ENCODE peak calls at places on chromosome 3, in seven cellular contexts. One of them, this sample, is unnamed.

GRCh38 chr3:171183042-171183441 is 156.5 kb upstream of the SLC2A2 start:
- DNase-seq in GM23338: no peak
- DNase-seq in ovary: no peak
- DNase-seq in bronchial epithelial cell: no peak
- DNase-seq in AG09319: no peak
- DNase-seq in foreskin fibroblast: no peak
- DNase-seq in IMR-90: peak; percentile 37
- DNase-seq in this sample: no peak

GRCh38 chr3:87350367-87351199 is 74.2 kb upstream of the POU1F1 start:
- DNase-seq in GM23338: peak; percentile 72
- DNase-seq in ovary: no peak
- DNase-seq in bronchial epithelial cell: peak; percentile 59
- DNase-seq in AG09319: no peak
- DNase-seq in foreskin fibroblast: peak; percentile 28
- DNase-seq in IMR-90: peak; percentile 47
- DNase-seq in this sample: no peak

GRCh38 chr3:144900366-144900765 is 928.7 kb downstream of the DIPK2A start:
- DNase-seq in GM23338: no peak
- DNase-seq in ovary: no peak
- DNase-seq in bronchial epithelial cell: no peak
- DNase-seq in AG09319: no peak
- DNase-seq in foreskin fibroblast: peak; percentile 19
- DNase-seq in IMR-90: no peak
- DNase-seq in this sample: no peak

GRCh38 chr3:134378818-134379217 is 4.6 kb upstream of the AMOTL2 start:
- DNase-seq in GM23338: no peak
- DNase-seq in ovary: no peak
- DNase-seq in bronchial epithelial cell: peak; percentile 71
- DNase-seq in AG09319: no peak
- DNase-seq in foreskin fibroblast: no peak
- DNase-seq in IMR-90: peak; percentile 52
- DNase-seq in this sample: no peak

GRCh38 chr3:190044142-190044541 is 76.6 kb downstream of the P3H2 start:
- DNase-seq in GM23338: no peak
- DNase-seq in ovary: no peak
- DNase-seq in bronchial epithelial cell: no peak
- DNase-seq in AG09319: no peak
- DNase-seq in foreskin fibroblast: peak; percentile 56
- DNase-seq in IMR-90: peak; percentile 74
- DNase-seq in this sample: no peak

GRCh38 chr3:18012933-18013332 is 270.5 kb upstream of the TBC1D5 start:
- DNase-seq in GM23338: no peak
- DNase-seq in ovary: no peak
- DNase-seq in bronchial epithelial cell: no peak
- DNase-seq in AG09319: no peak
- DNase-seq in foreskin fibroblast: no peak
- DNase-seq in IMR-90: no peak
- DNase-seq in this sample: no peak

GRCh38 chr3:133535971-133536634 is 37.4 kb upstream of the CDV3 start:
- DNase-seq in GM23338: no peak
- DNase-seq in ovary: no peak
- DNase-seq in bronchial epithelial cell: peak; percentile 94
- DNase-seq in AG09319: peak; percentile 77
- DNase-seq in foreskin fibroblast: peak; percentile 91
- DNase-seq in IMR-90: peak; percentile 98
- DNase-seq in this sample: no peak

GRCh38 chr3:72652395-72652794 is 195.8 kb downstream of the SHQ1 start:
- DNase-seq in GM23338: no peak
- DNase-seq in ovary: no peak
- DNase-seq in bronchial epithelial cell: peak; percentile 70
- DNase-seq in AG09319: no peak
- DNase-seq in foreskin fibroblast: no peak
- DNase-seq in IMR-90: no peak
- DNase-seq in this sample: no peak

GRCh38 chr3:3216401-3216800 is 36.9 kb upstream of the CRBN start:
- DNase-seq in GM23338: no peak
- DNase-seq in ovary: no peak
- DNase-seq in bronchial epithelial cell: no peak
- DNase-seq in AG09319: no peak
- DNase-seq in foreskin fibroblast: no peak
- DNase-seq in IMR-90: no peak
- DNase-seq in this sample: no peak

GRCh38 chr3:63400259-63400860 is 122.3 kb downstream of the SYNPR start:
- DNase-seq in GM23338: no peak
- DNase-seq in ovary: no peak
- DNase-seq in bronchial epithelial cell: peak; percentile 25
- DNase-seq in AG09319: no peak
- DNase-seq in foreskin fibroblast: peak; percentile 2
- DNase-seq in IMR-90: no peak
- DNase-seq in this sample: no peak

GRCh38 chr3:141743305-141743704 is 5.2 kb downstream of the RNF7 start:
- DNase-seq in GM23338: no peak
- DNase-seq in ovary: no peak
- DNase-seq in bronchial epithelial cell: no peak
- DNase-seq in AG09319: no peak
- DNase-seq in foreskin fibroblast: no peak
- DNase-seq in IMR-90: no peak
- DNase-seq in this sample: no peak

GRCh38 chr3:17553080-17553479 is 189.4 kb downstream of the TBC1D5 start:
- DNase-seq in GM23338: no peak
- DNase-seq in ovary: no peak
- DNase-seq in bronchial epithelial cell: no peak
- DNase-seq in AG09319: no peak
- DNase-seq in foreskin fibroblast: no peak
- DNase-seq in IMR-90: no peak
- DNase-seq in this sample: no peak

GRCh38 chr3:32155117-32155516 is 48.7 kb downstream of the GPD1L start:
- DNase-seq in GM23338: no peak
- DNase-seq in ovary: no peak
- DNase-seq in bronchial epithelial cell: peak; percentile 74
- DNase-seq in AG09319: no peak
- DNase-seq in foreskin fibroblast: no peak
- DNase-seq in IMR-90: no peak
- DNase-seq in this sample: no peak

GRCh38 chr3:10357592-10358308 is 36.8 kb upstream of the SEC13 start:
- DNase-seq in GM23338: no peak
- DNase-seq in ovary: no peak
- DNase-seq in bronchial epithelial cell: peak; percentile 79
- DNase-seq in AG09319: peak; percentile 55
- DNase-seq in foreskin fibroblast: peak; percentile 92
- DNase-seq in IMR-90: peak; percentile 95
- DNase-seq in this sample: no peak

GRCh38 chr3:98903099-98903498 is 1.6 kb upstream of the DCBLD2 start:
- DNase-seq in GM23338: no peak
- DNase-seq in ovary: no peak
- DNase-seq in bronchial epithelial cell: no peak
- DNase-seq in AG09319: no peak
- DNase-seq in foreskin fibroblast: no peak
- DNase-seq in IMR-90: no peak
- DNase-seq in this sample: no peak

GRCh38 chr3:111820651-111821050 is 38.4 kb upstream of the PHLDB2 start:
- DNase-seq in GM23338: no peak
- DNase-seq in ovary: no peak
- DNase-seq in bronchial epithelial cell: no peak
- DNase-seq in AG09319: no peak
- DNase-seq in foreskin fibroblast: no peak
- DNase-seq in IMR-90: no peak
- DNase-seq in this sample: no peak
- TF ChIP-seq CTCF in GM23338: no peak
- TF ChIP-seq CTCF in ovary: no peak
- TF ChIP-seq CTCF in bronchial epithelial cell: no peak
- TF ChIP-seq CTCF in AG09319: no peak
- TF ChIP-seq CTCF in foreskin fibroblast: no peak
- TF ChIP-seq CTCF in IMR-90: no peak
- TF ChIP-seq CTCF in this sample: no peak

GRCh38 chr3:174023445-174023844 is 625.9 kb downstream of the NLGN1 start:
- DNase-seq in GM23338: no peak
- DNase-seq in ovary: no peak
- DNase-seq in bronchial epithelial cell: no peak
- DNase-seq in AG09319: no peak
- DNase-seq in foreskin fibroblast: peak; percentile 4
- DNase-seq in IMR-90: peak; percentile 21
- DNase-seq in this sample: no peak

DNA sequence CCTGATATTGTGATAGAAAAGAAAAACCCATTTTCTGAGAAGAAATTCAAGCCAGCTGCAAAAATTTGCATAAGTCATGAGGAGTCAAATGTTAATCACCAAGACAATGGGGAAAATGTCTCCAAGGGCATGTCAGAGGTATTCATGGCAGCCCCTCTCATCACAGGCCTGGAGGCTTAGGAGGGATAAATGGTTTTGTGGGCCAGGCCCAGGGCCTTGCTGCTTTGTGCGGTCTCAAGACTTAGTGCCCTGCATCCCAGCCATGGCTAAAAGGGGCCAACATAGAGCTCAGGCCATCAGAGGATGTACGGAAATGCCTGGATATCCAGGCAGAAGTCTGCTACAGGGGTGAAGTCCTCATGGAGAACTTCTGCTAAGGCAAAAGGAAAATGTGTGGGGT is 631.1 kb downstream of the NLGN1 start:
- DNase-seq in GM23338: no peak
- DNase-seq in ovary: no peak
- DNase-seq in bronchial epithelial cell: no peak
- DNase-seq in AG09319: no peak
- DNase-seq in foreskin fibroblast: no peak
- DNase-seq in IMR-90: no peak
- DNase-seq in this sample: no peak
- TF ChIP-seq CTCF in GM23338: no peak
- TF ChIP-seq CTCF in ovary: no peak
- TF ChIP-seq CTCF in bronchial epithelial cell: no peak
- TF ChIP-seq CTCF in AG09319: no peak
- TF ChIP-seq CTCF in foreskin fibroblast: no peak
- TF ChIP-seq CTCF in IMR-90: no peak
- TF ChIP-seq CTCF in this sample: no peak

DNA sequence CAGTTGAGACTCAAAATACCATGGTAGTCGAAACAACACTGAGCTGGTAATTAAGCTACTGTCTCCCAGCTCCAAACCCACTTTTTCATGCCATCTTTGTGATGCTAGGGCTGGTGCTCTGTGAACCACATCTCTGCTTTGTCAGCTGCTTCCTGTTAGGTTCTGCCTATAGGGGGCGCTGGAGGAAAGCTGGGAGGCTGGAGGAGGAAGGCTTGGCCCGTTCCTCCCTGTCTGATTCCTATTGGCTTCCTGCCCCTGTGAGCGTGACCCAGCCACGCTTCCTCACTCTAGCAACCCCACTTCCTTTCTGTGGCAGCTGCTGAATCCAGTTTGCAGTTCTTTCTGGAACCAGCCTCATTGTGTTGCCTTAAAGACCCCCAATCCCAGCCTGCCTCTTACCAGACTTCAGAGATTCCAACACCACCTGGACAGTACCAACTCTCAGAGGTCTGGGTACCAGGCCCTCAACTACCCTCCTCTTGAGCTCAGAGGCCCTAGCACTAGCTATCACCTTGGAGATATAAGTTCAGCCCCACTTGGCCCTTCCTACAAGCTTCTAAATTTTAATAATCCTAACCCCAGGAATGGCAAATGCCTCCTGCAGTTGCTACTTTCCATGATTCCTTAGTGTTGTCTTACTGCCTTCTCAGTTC is 120.9 kb downstream of the ERC2 start:
- DNase-seq in GM23338: peak; percentile 96
- DNase-seq in ovary: no peak
- DNase-seq in bronchial epithelial cell: peak; percentile 33
- DNase-seq in AG09319: no peak
- DNase-seq in foreskin fibroblast: no peak
- DNase-seq in IMR-90: no peak
- DNase-seq in this sample: peak; percentile 10
- TF ChIP-seq CTCF in GM23338: peak; percentile 95
- TF ChIP-seq CTCF in ovary: no peak
- TF ChIP-seq CTCF in bronchial epithelial cell: peak; percentile 72
- TF ChIP-seq CTCF in AG09319: peak; percentile 14
- TF ChIP-seq CTCF in foreskin fibroblast: peak; percentile 5
- TF ChIP-seq CTCF in IMR-90: no peak
- TF ChIP-seq CTCF in this sample: peak; percentile 49

DNA sequence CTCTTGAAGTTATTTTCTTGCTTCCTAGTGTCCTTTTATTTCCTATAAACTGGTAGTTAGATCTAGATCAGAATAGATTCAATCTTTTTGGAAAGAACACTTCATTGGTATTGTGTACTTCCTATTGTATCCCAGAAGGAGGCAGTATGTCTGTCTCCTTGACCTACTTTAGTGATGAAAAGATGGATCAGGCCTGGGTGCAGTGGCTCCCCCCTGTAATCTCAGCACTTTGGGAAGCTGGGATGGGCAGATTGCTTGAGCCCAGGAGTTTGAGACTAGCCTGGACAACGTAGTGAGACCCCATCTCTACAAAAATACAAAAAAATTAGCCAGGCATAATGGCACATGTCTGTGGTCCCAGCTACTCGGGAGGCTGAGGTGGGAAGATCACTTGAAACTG is 12.0 kb downstream of the BSN start:
- DNase-seq in GM23338: peak; percentile 69
- DNase-seq in ovary: no peak
- DNase-seq in bronchial epithelial cell: peak; percentile 17
- DNase-seq in AG09319: no peak
- DNase-seq in foreskin fibroblast: no peak
- DNase-seq in IMR-90: no peak
- DNase-seq in this sample: no peak
- TF ChIP-seq CTCF in GM23338: peak; percentile 81
- TF ChIP-seq CTCF in ovary: no peak
- TF ChIP-seq CTCF in bronchial epithelial cell: peak; percentile 31
- TF ChIP-seq CTCF in AG09319: peak; percentile 16
- TF ChIP-seq CTCF in foreskin fibroblast: peak; percentile 15
- TF ChIP-seq CTCF in IMR-90: peak; percentile 27
- TF ChIP-seq CTCF in this sample: no peak

DNA sequence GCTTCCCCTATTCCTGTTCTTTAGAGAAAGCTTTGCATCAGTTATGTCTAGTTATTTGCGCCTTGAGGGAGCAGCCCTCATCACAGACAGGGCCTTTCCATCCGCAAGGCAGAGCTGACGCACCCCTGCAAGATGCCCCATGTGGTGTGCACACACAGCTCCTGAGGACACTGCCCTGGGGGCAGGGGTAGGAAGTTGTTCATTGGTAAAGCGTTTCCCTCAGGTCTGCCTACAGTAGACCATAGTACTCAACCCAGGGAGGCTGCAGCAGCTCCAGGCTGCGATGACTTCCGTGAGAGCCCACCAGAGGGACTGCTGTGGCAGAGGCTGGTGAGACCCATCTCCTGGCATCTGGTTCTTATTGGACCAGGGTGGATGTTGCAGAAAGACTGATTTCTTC is 55.1 kb upstream of the PLXNA1 start:
- DNase-seq in GM23338: no peak
- DNase-seq in ovary: no peak
- DNase-seq in bronchial epithelial cell: no peak
- DNase-seq in AG09319: no peak
- DNase-seq in foreskin fibroblast: peak; percentile 40
- DNase-seq in IMR-90: no peak
- DNase-seq in this sample: no peak
- TF ChIP-seq CTCF in GM23338: no peak
- TF ChIP-seq CTCF in ovary: no peak
- TF ChIP-seq CTCF in bronchial epithelial cell: no peak
- TF ChIP-seq CTCF in AG09319: no peak
- TF ChIP-seq CTCF in foreskin fibroblast: no peak
- TF ChIP-seq CTCF in IMR-90: no peak
- TF ChIP-seq CTCF in this sample: no peak

This sample was measured in progenitor cell of endocrine pancreas.